ENCODE peak calls at places on chromosomes 13 and 19, in nine cellular contexts. A is left ventricle myocardium inferior; K is hypothalamus; F is stimulated activated CD4-positive, alpha-beta T cell treated with anti-CD3 and anti-CD28 coated beads, Interleukin-15, amount 100 ng/mL, for 1 hour; P is GM04503; W is MG63; J is HS-27A; M is coronary artery; V is iPS-NIHi11. I is an unnamed sample.

GRCh38 chr19:2248136-2249009 is 750 bp upstream of the AMH start:
- DNase-seq in A (no peak), K (no peak), F (no peak), P (no peak), W (no peak), J (no peak), M (no peak), V (no peak), I (no peak)

GRCh38 chr19:51560339-51560738 is 10.7 kb upstream of the ZNF175 start:
- DNase-seq in A (no peak), K (no peak), F (no peak), P (no peak), W (no peak), J (no peak), M (no peak), V (peak), I (no peak)

GRCh38 chr13:46160474-46161066 is 21.4 kb downstream of the LCP1 start:
- DNase-seq in A (no peak), K (no peak), F (no peak), P (peak), W (no peak), J (peak), M (no peak), V (peak), I (peak)

GRCh38 chr13:103878891-103879605 is 812.8 kb upstream of the SLC10A2 start:
- DNase-seq in A (no peak), K (no peak), F (no peak), P (no peak), W (no peak), J (peak), M (no peak), V (no peak), I (no peak)

GRCh38 chr13:80239571-80240255 is 101.2 kb downstream of the SPRY2 start:
- DNase-seq in A (no peak), K (no peak), F (no peak), P (no peak), W (no peak), J (no peak), M (no peak), V (no peak), I (no peak)

GRCh38 chr13:18954254-18954653 is 227.4 kb downstream of the TUBA3C start:
- DNase-seq in A (no peak), K (no peak), F (no peak), P (no peak), W (no peak), J (no peak), M (no peak), V (no peak), I (no peak)

GRCh38 chr19:57267294-57267693 is 13.0 kb upstream of the ZNF460 start:
- DNase-seq in A (no peak), K (no peak), F (no peak), P (no peak), W (no peak), J (no peak), M (no peak), V (no peak), I (no peak)

GRCh38 chr13:45331123-45331619 is 9.8 kb downstream of the TPT1 start:
- DNase-seq in A (no peak), K (no peak), F (no peak), P (no peak), W (no peak), J (no peak), M (no peak), V (no peak), I (no peak)

GRCh38 chr19:14138576-14139265 is 2.3 kb upstream of the ASF1B start:
- DNase-seq in A (no peak), K (no peak), F (no peak), P (no peak), W (no peak), J (no peak), M (no peak), V (no peak), I (peak)

GRCh38 chr19:926595-927043 is 784 bp downstream of the ARID3A start:
- DNase-seq in A (peak), K (peak), F (no peak), P (no peak), W (peak), J (no peak), M (no peak), V (no peak), I (peak)

GRCh38 chr19:40613669-40614594 is 12.8 kb downstream of the LTBP4 start:
- DNase-seq in A (peak), K (no peak), F (peak), P (no peak), W (peak), J (peak), M (peak), V (peak), I (no peak)

GRCh38 chr19:31274266-31274963 is 74.8 kb downstream of the TSHZ3 start:
- DNase-seq in A (no peak), K (no peak), F (no peak), P (no peak), W (no peak), J (no peak), M (no peak), V (no peak), I (no peak)

GRCh38 chr19:8811315-8812172 is 20.6 kb downstream of the ZNF558 start:
- DNase-seq in A (no peak), K (no peak), F (no peak), P (no peak), W (no peak), J (no peak), M (no peak), V (no peak), I (no peak)

GRCh38 chr13:110475117-110475516 is 86.4 kb downstream of the RAB20 start:
- DNase-seq in A (no peak), K (no peak), F (no peak), P (no peak), W (no peak), J (no peak), M (no peak), V (no peak), I (no peak)